ENCODE peak calls at places on chromosome 7, in six cellular contexts. R, M, Z, J, B and S are unnamed samples.

GRCh38 chr7:43758861-43759683 is 592 bp downstream of the BLVRA start:
- DNase-seq in R (no peak), M (no peak), Z (peak; percentile 58), J (peak; percentile 74), B (peak; percentile 49), S (peak; percentile 61)

GRCh38 chr7:124992881-124993562 is 63.4 kb upstream of the POT1 start:
- DNase-seq in R (no peak), M (no peak), Z (no peak), J (no peak), B (peak; percentile 90), S (no peak)

GRCh38 chr7:778271-778967 is 51.3 kb upstream of the PRKAR1B start:
- DNase-seq in R (peak; percentile 60), M (no peak), Z (peak; percentile 30), J (no peak), B (no peak), S (no peak)

GRCh38 chr7:130441408-130441854 is 615 bp upstream of the CEP41 start:
- DNase-seq in R (no peak), M (no peak), Z (no peak), J (peak; percentile 89), B (no peak), S (no peak)

GRCh38 chr7:24824896-24825295 is 67.6 kb upstream of the GSDME start:
- DNase-seq in R (no peak), M (no peak), Z (no peak), J (no peak), B (no peak), S (no peak)

GRCh38 chr7:5673125-5673524 is 108.3 kb downstream of the RNF216 start:
- DNase-seq in R (no peak), M (no peak), Z (no peak), J (no peak), B (no peak), S (no peak)

GRCh38 chr7:80018941-80019808 is 115.5 kb upstream of the GNAI1 start:
- DNase-seq in R (no peak), M (no peak), Z (no peak), J (peak; percentile 79), B (peak; percentile 62), S (peak; percentile 79)

GRCh38 chr7:4484545-4484944 is 197.6 kb upstream of the FOXK1 start:
- DNase-seq in R (no peak), M (no peak), Z (no peak), J (no peak), B (no peak), S (no peak)

GRCh38 chr7:14598978-14599377 is 303.6 kb downstream of the DGKB start:
- DNase-seq in R (no peak), M (no peak), Z (no peak), J (no peak), B (peak; percentile 10), S (peak; percentile 36)

GRCh38 chr7:55975944-55976633 is 11.7 kb downstream of the NIPSNAP2 start:
- DNase-seq in R (no peak), M (no peak), Z (no peak), J (no peak), B (no peak), S (no peak)

GRCh38 chr7:69114374-69114773 is 483.9 kb upstream of the AUTS2 start:
- DNase-seq in R (no peak), M (no peak), Z (no peak), J (no peak), B (no peak), S (no peak)

GRCh38 chr7:25031007-25031406 is 51.0 kb upstream of the OSBPL3 start:
- DNase-seq in R (no peak), M (no peak), Z (no peak), J (no peak), B (no peak), S (no peak)

GRCh38 chr7:80027616-80028173 is 106.9 kb upstream of the GNAI1 start:
- DNase-seq in R (no peak), M (no peak), Z (no peak), J (no peak), B (peak; percentile 7), S (no peak)

GRCh38 chr7:5488286-5488878 is 64.7 kb upstream of the TNRC18 start:
- DNase-seq in R (no peak), M (no peak), Z (no peak), J (no peak), B (no peak), S (no peak)

GRCh38 chr7:1887251-1887650 is 217.2 kb downstream of the ELFN1 start:
- DNase-seq in R (no peak), M (no peak), Z (no peak), J (no peak), B (no peak), S (no peak)
- H3K4me3 ChIP-seq in R (no peak overlapping the region), M (no peak overlapping the region), Z (no peak overlapping the region), J (no peak overlapping the region), B (no peak overlapping the region), S (no peak overlapping the region)

DNA sequence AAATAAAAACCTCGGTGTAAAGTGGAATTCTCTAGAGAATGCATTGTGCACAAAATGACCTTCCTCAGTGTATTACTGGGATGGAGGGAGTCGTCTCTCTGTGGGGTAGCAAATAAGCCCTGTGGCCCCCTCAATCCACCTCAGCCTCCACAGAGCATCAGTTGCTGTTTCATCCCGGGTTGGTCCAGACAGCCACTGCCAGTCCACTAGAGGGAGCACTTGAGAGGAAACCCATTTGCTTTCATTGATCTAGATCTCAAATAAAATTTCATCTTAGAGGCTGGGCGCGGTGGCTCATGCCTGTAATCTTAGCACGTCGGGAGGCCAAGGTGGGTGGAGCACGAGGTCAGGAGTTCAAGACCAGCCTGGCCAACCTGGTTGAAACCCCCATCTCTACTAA is 1128.7 kb downstream of the CNTNAP2 start:
- DNase-seq in R (no peak), M (no peak), Z (no peak), J (peak; percentile 51), B (peak; percentile 50), S (peak; percentile 5)
- TF ChIP-seq CTCF in R (peak; percentile 62), M (no peak), Z (peak; percentile 14), J (peak; percentile 78), B (peak; percentile 82), S (peak; percentile 55)

GRCh38 chr7:27099839-27100225 is 2.7 kb downstream of the HOXA2 start:
- DNase-seq in R (no peak), M (no peak), Z (no peak), J (no peak), B (no peak), S (no peak)
- H3K4me3 ChIP-seq in R (peak overlapping the region; percentile 91), M (no peak overlapping the region), Z (no peak overlapping the region), J (no peak overlapping the region), B (no peak overlapping the region), S (no peak overlapping the region)

GRCh38 chr7:110373514-110374258 is 717.2 kb upstream of the LRRN3 start:
- DNase-seq in R (no peak), M (no peak), Z (no peak), J (peak; percentile 50), B (no peak), S (no peak)

GRCh38 chr7:110375068-110375467 is 715.9 kb upstream of the LRRN3 start:
- DNase-seq in R (no peak), M (no peak), Z (no peak), J (no peak), B (no peak), S (no peak)

GRCh38 chr7:110372685-110373084 is 718.2 kb upstream of the LRRN3 start:
- DNase-seq in R (no peak), M (no peak), Z (no peak), J (no peak), B (no peak), S (no peak)

DNA sequence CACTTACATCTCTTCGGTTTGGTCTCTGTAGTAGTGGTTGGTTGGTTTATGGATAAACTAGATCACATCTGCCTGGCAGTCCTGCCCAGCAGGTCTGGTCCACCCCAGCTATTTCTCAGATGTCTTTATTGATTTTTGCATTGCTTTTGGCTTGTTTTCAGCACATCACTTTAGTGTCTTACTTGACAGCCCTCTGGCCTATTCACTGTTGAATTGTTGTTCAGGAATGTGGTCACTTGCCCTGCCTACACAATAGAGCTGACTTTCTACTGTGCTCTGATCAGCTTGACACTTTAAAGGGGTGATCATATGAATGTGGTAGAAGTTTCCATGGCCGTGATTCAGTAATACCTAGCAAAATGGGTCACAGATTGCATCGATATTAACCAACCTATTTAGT is 719.2 kb upstream of the LRRN3 start:
- DNase-seq in R (no peak), M (no peak), Z (no peak), J (peak; percentile 50), B (no peak), S (no peak)
- TF ChIP-seq CTCF in R (no peak), M (no peak), Z (no peak), J (no peak), B (no peak), S (no peak)

DNA sequence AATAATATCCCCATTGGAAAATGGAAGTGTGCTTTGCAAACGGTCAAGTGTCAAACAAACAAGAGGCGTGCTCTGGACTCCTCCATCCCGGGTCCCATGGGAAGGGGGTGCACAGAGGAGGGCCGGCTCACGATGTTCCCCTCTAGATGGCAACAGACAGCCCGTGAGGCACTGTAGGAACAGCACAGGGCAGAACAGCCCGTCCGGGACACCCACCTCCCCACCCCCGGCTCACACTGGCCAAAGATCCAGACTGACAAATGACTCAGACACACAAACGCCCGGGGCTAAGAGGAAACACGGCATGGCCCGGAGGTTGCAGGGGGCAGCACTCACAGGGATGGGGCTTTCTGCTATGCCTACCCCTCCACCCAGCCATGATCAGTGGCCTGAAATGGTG is 4.9 kb upstream of the ELN start:
- DNase-seq in R (no peak), M (peak; percentile 85), Z (peak; percentile 90), J (no peak), B (peak; percentile 63), S (peak; percentile 67)
- H3K4me3 ChIP-seq in R (no peak overlapping the region), M (no peak overlapping the region), Z (no peak overlapping the region), J (no peak overlapping the region), B (no peak overlapping the region), S (no peak overlapping the region)